ENCODE peak calls at places on chromosomes 5 and 9, in six cellular contexts. O is psoas muscle; I is suprapubic skin; V is CD8-positive, alpha-beta T cell; J is cardiac muscle cell; T is tibial artery. K is an unnamed sample.

GRCh38 chr9:96078866-96079505 is 203.5 kb downstream of the ERCC6L2 start:
- DNase-seq in O (no peak), I (no peak), V (no peak), J (no peak), T (no peak), K (no peak)

GRCh38 chr5:120740989-120741388 is 276.9 kb downstream of the PRR16 start:
- DNase-seq in O (no peak), I (no peak), V (no peak), J (no peak), T (no peak), K (no peak)

GRCh38 chr5:93433422-93433821 is 147.6 kb downstream of the NR2F1-AS1 start:
- DNase-seq in O (no peak), I (no peak), V (no peak), J (no peak), T (no peak), K (no peak)

GRCh38 chr5:64339776-64340175 is 166.0 kb upstream of the RGS7BP start:
- DNase-seq in O (no peak), I (no peak), V (no peak), J (no peak), T (no peak), K (no peak)

GRCh38 chr9:131654857-131655577 is 84.9 kb downstream of the RAPGEF1 start:
- DNase-seq in O (no peak), I (no peak), V (no peak), J (no peak), T (no peak), K (no peak)

GRCh38 chr5:89211836-89212235 is 328.9 kb upstream of the MEF2C start:
- DNase-seq in O (no peak), I (no peak), V (no peak), J (no peak), T (no peak), K (no peak)

GRCh38 chr9:7935666-7936065 is 136.1 kb upstream of the DMAC1 start:
- DNase-seq in O (no peak), I (no peak), V (no peak), J (no peak), T (no peak), K (no peak)

GRCh38 chr9:129081388-129081889 is 528 bp downstream of the DOLPP1 start:
- DNase-seq in O (no peak), I (no peak), V (no peak), J (no peak), T (no peak), K (no peak)

GRCh38 chr9:76463211-76463610 is 4.2 kb downstream of the GCNT1 start:
- DNase-seq in O (no peak), I (no peak), V (no peak), J (no peak), T (no peak), K (no peak)

GRCh38 chr9:123373447-123373923 is 17.5 kb downstream of the CRB2 start:
- DNase-seq in O (no peak), I (no peak), V (no peak), J (no peak), T (no peak), K (no peak)

GRCh38 chr5:142201471-142201887 is 92.9 kb downstream of the NDFIP1 start:
- DNase-seq in O (no peak), I (no peak), V (no peak), J (no peak), T (no peak), K (no peak)

GRCh38 chr9:132210472-132211145 is 48.8 kb downstream of the NTNG2 start:
- DNase-seq in O (no peak), I (no peak), V (no peak), J (no peak), T (no peak), K (no peak)

GRCh38 chr9:94213513-94214124 is 45.5 kb upstream of the ZNF169 start:
- DNase-seq in O (peak), I (peak), V (peak), J (peak), T (peak), K (peak)

GRCh38 chr5:7169240-7169878 is 226.6 kb upstream of the ADCY2 start:
- DNase-seq in O (no peak), I (no peak), V (no peak), J (no peak), T (no peak), K (no peak)

GRCh38 chr9:5292141-5292540 is 12.4 kb downstream of the RLN2 start:
- DNase-seq in O (no peak), I (no peak), V (no peak), J (no peak), T (no peak), K (no peak)

GRCh38 chr5:87361536-87362213 is 51.1 kb downstream of the CCNH start:
- DNase-seq in O (no peak), I (no peak), V (no peak), J (no peak), T (no peak), K (no peak)

GRCh38 chr9:110509787-110510186 is 69.8 kb downstream of the SVEP1 start:
- DNase-seq in O (no peak), I (no peak), V (no peak), J (no peak), T (no peak), K (no peak)

GRCh38 chr5:167587768-167588167 is 703.7 kb upstream of the WWC1 start:
- DNase-seq in O (no peak), I (no peak), V (no peak), J (peak), T (no peak), K (no peak)

GRCh38 chr9:4762889-4763521 is 22.0 kb upstream of the AK3 start:
- DNase-seq in O (no peak), I (no peak), V (no peak), J (peak), T (peak), K (no peak)

GRCh38 chr5:111236995-111237394 is 12.8 kb downstream of the CAMK4 start:
- DNase-seq in O (no peak), I (no peak), V (no peak), J (no peak), T (no peak), K (no peak)

GRCh38 chr5:127340606-127341005 is 50.0 kb downstream of the MEGF10 start:
- DNase-seq in O (no peak), I (no peak), V (no peak), J (no peak), T (no peak), K (no peak)

GRCh38 chr9:79651251-79651795 is 79.6 kb downstream of the TLE4 start:
- DNase-seq in O (no peak), I (no peak), V (no peak), J (no peak), T (no peak), K (peak)

GRCh38 chr9:135215571-135216161 is 128.2 kb downstream of the OLFM1 start:
- DNase-seq in O (no peak), I (peak), V (no peak), J (no peak), T (no peak), K (no peak)

GRCh38 chr5:116492016-116492623 is 82.5 kb downstream of the SEMA6A start:
- DNase-seq in O (no peak), I (no peak), V (no peak), J (peak), T (no peak), K (no peak)

GRCh38 chr9:89318123-89319014 is at the start of gene SECISBP2:
- DNase-seq in O (peak), I (peak), V (peak), J (peak), T (peak), K (peak)

GRCh38 chr5:172858990-172859811 is 25.1 kb downstream of the ERGIC1 start:
- DNase-seq in O (peak), I (peak), V (no peak), J (peak), T (peak), K (no peak)

GRCh38 chr5:1557114-1557873 is 33.5 kb upstream of the LPCAT1 start:
- DNase-seq in O (no peak), I (no peak), V (no peak), J (no peak), T (peak), K (no peak)

GRCh38 chr9:87259543-87259942 is 238.1 kb upstream of the DAPK1 start:
- DNase-seq in O (no peak), I (no peak), V (no peak), J (no peak), T (no peak), K (no peak)

GRCh38 chr9:84271004-84271886 is 69.3 kb downstream of the SLC28A3 start:
- DNase-seq in O (peak), I (no peak), V (no peak), J (peak), T (peak), K (no peak)

GRCh38 chr5:135222171-135222681 is 176.8 kb downstream of the MACROH2A1 start:
- DNase-seq in O (peak), I (peak), V (no peak), J (no peak), T (peak), K (no peak)

GRCh38 chr9:21404146-21404545 is 4.8 kb upstream of the IFNA8 start:
- DNase-seq in O (no peak), I (no peak), V (no peak), J (no peak), T (no peak), K (no peak)

GRCh38 chr5:14269395-14269794 is 126.3 kb downstream of the TRIO start:
- DNase-seq in O (no peak), I (no peak), V (no peak), J (no peak), T (no peak), K (no peak)
- H3K27ac ChIP-seq in O (peak), I (no peak), V (no peak), J (peak), T (peak), K (no peak)

GRCh38 chr5:169595172-169595820 is 11.7 kb downstream of the SPDL1 start:
- DNase-seq in O (no peak), I (no peak), V (no peak), J (no peak), T (no peak), K (no peak)

GRCh38 chr5:169591636-169592035 is 8.1 kb downstream of the SPDL1 start:
- DNase-seq in O (no peak), I (no peak), V (no peak), J (no peak), T (no peak), K (no peak)

GRCh38 chr5:169592937-169593650 is 9.5 kb downstream of the SPDL1 start:
- DNase-seq in O (no peak), I (no peak), V (no peak), J (no peak), T (no peak), K (no peak)

GRCh38 chr5:169584998-169585451 is 1.5 kb downstream of the SPDL1 start:
- DNase-seq in O (no peak), I (no peak), V (no peak), J (no peak), T (no peak), K (no peak)

GRCh38 chr5:169590602-169591001 is 7.0 kb downstream of the SPDL1 start:
- DNase-seq in O (no peak), I (no peak), V (no peak), J (no peak), T (no peak), K (no peak)
- H3K27ac ChIP-seq in O (no peak), I (no peak), V (no peak), J (peak), T (no peak), K (no peak)

DNA sequence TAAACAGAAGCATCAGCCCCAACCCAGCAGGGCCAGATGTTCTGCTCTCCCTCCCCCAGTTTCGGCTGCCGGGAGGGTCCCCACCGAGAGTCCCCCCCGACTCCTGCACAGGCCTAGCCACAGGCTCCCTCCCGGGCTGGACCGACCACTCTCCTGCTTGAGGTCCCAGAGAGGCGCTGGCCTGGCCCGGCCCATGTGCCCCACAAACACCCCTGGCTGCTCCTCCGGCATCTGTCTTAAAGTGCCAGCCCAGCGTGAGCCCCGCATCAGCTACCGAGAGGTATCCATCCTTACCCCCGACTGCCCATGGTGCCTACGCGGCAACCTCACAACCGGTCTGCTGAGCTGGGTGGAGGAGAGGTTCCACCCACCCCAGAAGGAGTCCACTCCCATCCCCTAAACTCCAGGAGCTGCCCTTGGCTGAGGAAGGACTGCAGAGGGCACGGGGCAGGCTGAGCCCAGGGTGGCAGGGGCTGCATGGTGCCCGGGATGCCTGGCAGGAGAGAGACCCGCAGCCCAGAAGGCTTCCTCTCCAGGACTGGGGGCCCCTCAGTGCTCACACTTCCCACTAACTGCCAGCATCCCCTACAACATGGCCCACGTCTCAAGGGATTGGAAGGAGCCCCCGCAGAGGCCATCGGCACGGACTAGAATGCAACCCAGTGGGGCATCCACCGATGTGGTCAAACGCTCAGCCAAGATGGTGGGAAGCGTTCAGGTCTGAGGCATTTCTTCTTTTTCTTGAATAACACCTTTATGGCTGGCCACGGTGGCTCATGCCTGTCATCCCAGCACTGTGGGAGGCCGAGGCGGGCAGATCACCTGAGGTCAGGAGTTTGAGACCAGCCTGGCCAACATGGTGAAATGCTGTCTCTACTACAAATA is 15.6 kb upstream of the EGFL7 start:
- DNase-seq in O (peak), I (no peak), V (no peak), J (no peak), T (no peak), K (no peak)
- H3K27ac ChIP-seq in O (peak), I (peak), V (no peak), J (no peak), T (no peak), K (no peak)

DNA sequence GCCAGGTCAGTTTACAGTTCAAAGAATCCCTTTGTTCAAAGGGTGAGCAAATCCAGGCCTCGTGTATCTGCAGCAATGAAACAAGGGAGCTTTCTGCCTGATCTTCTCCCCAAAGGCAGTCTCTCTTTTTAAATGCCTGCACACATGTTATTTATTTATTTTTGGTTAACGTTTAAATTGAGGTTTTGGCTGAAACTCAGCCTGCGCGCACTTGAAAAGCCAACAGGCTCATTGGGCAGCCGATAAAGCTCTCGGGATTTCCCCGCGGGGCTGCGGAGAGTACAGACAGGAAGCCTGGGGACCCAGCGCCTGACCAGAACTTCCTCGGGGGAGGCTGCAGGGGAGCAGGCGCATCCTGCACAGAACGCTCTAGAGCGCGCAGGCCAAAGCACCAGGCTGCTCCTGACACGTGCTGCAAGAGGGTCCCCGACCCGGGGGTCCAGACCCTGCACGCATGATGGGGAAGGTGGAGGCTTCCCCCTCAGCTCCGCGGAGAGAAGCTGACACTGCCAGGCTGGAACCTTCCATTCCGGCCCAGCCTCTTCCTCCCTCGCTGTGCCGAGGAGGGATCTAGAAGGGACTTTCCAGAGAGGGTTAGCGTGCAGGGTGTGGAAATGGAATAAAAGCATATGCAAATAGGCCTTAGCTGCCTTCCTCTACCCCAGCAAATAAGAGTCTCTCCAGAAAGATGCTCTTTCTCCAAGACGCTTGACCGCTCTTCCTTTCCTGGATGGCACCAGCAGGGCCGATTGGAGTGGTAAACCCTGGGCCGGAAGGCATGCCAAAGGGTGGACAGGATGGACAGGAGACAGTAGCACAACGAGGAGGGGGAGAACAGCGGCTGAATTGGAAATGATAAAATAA is 46.1 kb downstream of the PTTG1 start:
- DNase-seq in O (peak), I (peak), V (peak), J (no peak), T (peak), K (peak)
- H3K27ac ChIP-seq in O (peak), I (peak), V (peak), J (no peak), T (no peak), K (no peak)

K was measured in substantia nigra.